ENCODE peak calls at places on chromosomes 11 and 22, in nine cellular contexts. One of them, this sample, is unnamed.

GRCh38 chr11:61589961-61590360 is 9.1 kb upstream of the SYT7 start:
- DNase-seq in GM19239: no peak
- DNase-seq in K562: no peak
- DNase-seq in cardiac fibroblast: no peak
- DNase-seq in effector memory CD8-positive, alpha-beta T cell: no peak
- DNase-seq in fibroblast of pulmonary artery: no peak
- DNase-seq in NCI-H2029: no peak
- DNase-seq in neural progenitor cell: no peak
- DNase-seq in kidney glomerular epithelial cell: no peak
- DNase-seq in this sample: no peak

GRCh38 chr11:118000850-118001228 is 14.6 kb downstream of the IL10RA start:
- DNase-seq in GM19239: no peak
- DNase-seq in K562: no peak
- DNase-seq in cardiac fibroblast: no peak
- DNase-seq in effector memory CD8-positive, alpha-beta T cell: no peak
- DNase-seq in fibroblast of pulmonary artery: no peak
- DNase-seq in NCI-H2029: no peak
- DNase-seq in neural progenitor cell: no peak
- DNase-seq in kidney glomerular epithelial cell: no peak
- DNase-seq in this sample: no peak

GRCh38 chr11:92667446-92668165 is 301.8 kb upstream of the MTNR1B start:
- DNase-seq in GM19239: no peak
- DNase-seq in K562: no peak
- DNase-seq in cardiac fibroblast: no peak
- DNase-seq in effector memory CD8-positive, alpha-beta T cell: no peak
- DNase-seq in fibroblast of pulmonary artery: no peak
- DNase-seq in NCI-H2029: peak
- DNase-seq in neural progenitor cell: peak
- DNase-seq in kidney glomerular epithelial cell: no peak
- DNase-seq in this sample: no peak

GRCh38 chr22:26568207-26568706 is 21.7 kb downstream of the TPST2 start:
- DNase-seq in GM19239: no peak
- DNase-seq in K562: no peak
- DNase-seq in cardiac fibroblast: no peak
- DNase-seq in effector memory CD8-positive, alpha-beta T cell: no peak
- DNase-seq in fibroblast of pulmonary artery: no peak
- DNase-seq in NCI-H2029: no peak
- DNase-seq in neural progenitor cell: peak
- DNase-seq in kidney glomerular epithelial cell: no peak
- DNase-seq in this sample: peak

GRCh38 chr11:32448232-32448631 is 12.9 kb upstream of the WT1 start:
- DNase-seq in GM19239: no peak
- DNase-seq in K562: peak
- DNase-seq in cardiac fibroblast: peak
- DNase-seq in effector memory CD8-positive, alpha-beta T cell: no peak
- DNase-seq in fibroblast of pulmonary artery: peak
- DNase-seq in NCI-H2029: no peak
- DNase-seq in neural progenitor cell: peak
- DNase-seq in kidney glomerular epithelial cell: peak
- DNase-seq in this sample: no peak

GRCh38 chr11:104390696-104391095 is 226.7 kb upstream of the PDGFD start:
- DNase-seq in GM19239: no peak
- DNase-seq in K562: no peak
- DNase-seq in cardiac fibroblast: no peak
- DNase-seq in effector memory CD8-positive, alpha-beta T cell: no peak
- DNase-seq in fibroblast of pulmonary artery: peak
- DNase-seq in NCI-H2029: no peak
- DNase-seq in neural progenitor cell: peak
- DNase-seq in kidney glomerular epithelial cell: peak
- DNase-seq in this sample: no peak

GRCh38 chr11:111586305-111586915 is 15.8 kb upstream of the SIK2 start:
- DNase-seq in GM19239: no peak
- DNase-seq in K562: peak
- DNase-seq in cardiac fibroblast: peak
- DNase-seq in effector memory CD8-positive, alpha-beta T cell: peak
- DNase-seq in fibroblast of pulmonary artery: peak
- DNase-seq in NCI-H2029: peak
- DNase-seq in neural progenitor cell: peak
- DNase-seq in kidney glomerular epithelial cell: peak
- DNase-seq in this sample: peak

GRCh38 chr11:78564037-78564888 is 10.4 kb downstream of the NARS2 start:
- DNase-seq in GM19239: no peak
- DNase-seq in K562: peak
- DNase-seq in cardiac fibroblast: peak
- DNase-seq in effector memory CD8-positive, alpha-beta T cell: peak
- DNase-seq in fibroblast of pulmonary artery: peak
- DNase-seq in NCI-H2029: peak
- DNase-seq in neural progenitor cell: peak
- DNase-seq in kidney glomerular epithelial cell: peak
- DNase-seq in this sample: peak

GRCh38 chr11:122779047-122779629 is 59.2 kb upstream of the CRTAM start:
- DNase-seq in GM19239: no peak
- DNase-seq in K562: no peak
- DNase-seq in cardiac fibroblast: peak
- DNase-seq in effector memory CD8-positive, alpha-beta T cell: no peak
- DNase-seq in fibroblast of pulmonary artery: no peak
- DNase-seq in NCI-H2029: no peak
- DNase-seq in neural progenitor cell: no peak
- DNase-seq in kidney glomerular epithelial cell: no peak
- DNase-seq in this sample: peak

GRCh38 chr22:50114221-50114981 is 24.6 kb downstream of the MOV10L1 start:
- DNase-seq in GM19239: no peak
- DNase-seq in K562: no peak
- DNase-seq in cardiac fibroblast: peak
- DNase-seq in effector memory CD8-positive, alpha-beta T cell: no peak
- DNase-seq in fibroblast of pulmonary artery: peak
- DNase-seq in NCI-H2029: no peak
- DNase-seq in neural progenitor cell: peak
- DNase-seq in kidney glomerular epithelial cell: no peak
- DNase-seq in this sample: peak

GRCh38 chr22:49600452-49600847 is 227.2 kb downstream of the BRD1 start:
- DNase-seq in GM19239: no peak
- DNase-seq in K562: no peak
- DNase-seq in cardiac fibroblast: no peak
- DNase-seq in effector memory CD8-positive, alpha-beta T cell: no peak
- DNase-seq in fibroblast of pulmonary artery: no peak
- DNase-seq in NCI-H2029: no peak
- DNase-seq in neural progenitor cell: no peak
- DNase-seq in kidney glomerular epithelial cell: no peak
- DNase-seq in this sample: no peak

GRCh38 chr11:17594686-17595192 is 47.7 kb downstream of the OTOG start:
- DNase-seq in GM19239: no peak
- DNase-seq in K562: no peak
- DNase-seq in cardiac fibroblast: no peak
- DNase-seq in effector memory CD8-positive, alpha-beta T cell: no peak
- DNase-seq in fibroblast of pulmonary artery: no peak
- DNase-seq in NCI-H2029: no peak
- DNase-seq in neural progenitor cell: no peak
- DNase-seq in kidney glomerular epithelial cell: no peak
- DNase-seq in this sample: no peak

GRCh38 chr22:42635531-42635930 is 4.9 kb downstream of the ATP5MGL start:
- DNase-seq in GM19239: no peak
- DNase-seq in K562: no peak
- DNase-seq in cardiac fibroblast: peak
- DNase-seq in effector memory CD8-positive, alpha-beta T cell: no peak
- DNase-seq in fibroblast of pulmonary artery: peak
- DNase-seq in NCI-H2029: no peak
- DNase-seq in neural progenitor cell: no peak
- DNase-seq in kidney glomerular epithelial cell: peak
- DNase-seq in this sample: peak

GRCh38 chr11:77371646-77372045 is 70.2 kb upstream of the GDPD4 start:
- DNase-seq in GM19239: no peak
- DNase-seq in K562: no peak
- DNase-seq in cardiac fibroblast: no peak
- DNase-seq in effector memory CD8-positive, alpha-beta T cell: no peak
- DNase-seq in fibroblast of pulmonary artery: no peak
- DNase-seq in NCI-H2029: no peak
- DNase-seq in neural progenitor cell: no peak
- DNase-seq in kidney glomerular epithelial cell: no peak
- DNase-seq in this sample: no peak

GRCh38 chr11:134413334-134414035 is 1.4 kb upstream of the B3GAT1 start:
- DNase-seq in GM19239: no peak
- DNase-seq in K562: no peak
- DNase-seq in cardiac fibroblast: no peak
- DNase-seq in effector memory CD8-positive, alpha-beta T cell: no peak
- DNase-seq in fibroblast of pulmonary artery: no peak
- DNase-seq in NCI-H2029: no peak
- DNase-seq in neural progenitor cell: peak
- DNase-seq in kidney glomerular epithelial cell: no peak
- DNase-seq in this sample: no peak

GRCh38 chr11:80424012-80424695 is 983.3 kb upstream of the TENM4 start:
- DNase-seq in GM19239: no peak
- DNase-seq in K562: no peak
- DNase-seq in cardiac fibroblast: no peak
- DNase-seq in effector memory CD8-positive, alpha-beta T cell: no peak
- DNase-seq in fibroblast of pulmonary artery: no peak
- DNase-seq in NCI-H2029: no peak
- DNase-seq in neural progenitor cell: no peak
- DNase-seq in kidney glomerular epithelial cell: no peak
- DNase-seq in this sample: no peak

GRCh38 chr11:1099519-1100355 is 25.1 kb downstream of the MUC2 start:
- DNase-seq in GM19239: no peak
- DNase-seq in K562: no peak
- DNase-seq in cardiac fibroblast: no peak
- DNase-seq in effector memory CD8-positive, alpha-beta T cell: no peak
- DNase-seq in fibroblast of pulmonary artery: no peak
- DNase-seq in NCI-H2029: no peak
- DNase-seq in neural progenitor cell: no peak
- DNase-seq in kidney glomerular epithelial cell: no peak
- DNase-seq in this sample: no peak

GRCh38 chr11:13222285-13222684 is 55.3 kb upstream of the BMAL1 start:
- DNase-seq in GM19239: no peak
- DNase-seq in K562: no peak
- DNase-seq in cardiac fibroblast: no peak
- DNase-seq in effector memory CD8-positive, alpha-beta T cell: no peak
- DNase-seq in fibroblast of pulmonary artery: no peak
- DNase-seq in NCI-H2029: no peak
- DNase-seq in neural progenitor cell: peak
- DNase-seq in kidney glomerular epithelial cell: peak
- DNase-seq in this sample: no peak

GRCh38 chr22:39994046-39994565 is 648 bp upstream of the FAM83F start:
- DNase-seq in GM19239: no peak
- DNase-seq in K562: peak
- DNase-seq in cardiac fibroblast: no peak
- DNase-seq in effector memory CD8-positive, alpha-beta T cell: no peak
- DNase-seq in fibroblast of pulmonary artery: no peak
- DNase-seq in NCI-H2029: no peak
- DNase-seq in neural progenitor cell: no peak
- DNase-seq in kidney glomerular epithelial cell: no peak
- DNase-seq in this sample: no peak

GRCh38 chr11:95229199-95230053 is 1.6 kb downstream of the SESN3 start:
- DNase-seq in GM19239: no peak
- DNase-seq in K562: no peak
- DNase-seq in cardiac fibroblast: peak
- DNase-seq in effector memory CD8-positive, alpha-beta T cell: no peak
- DNase-seq in fibroblast of pulmonary artery: peak
- DNase-seq in NCI-H2029: no peak
- DNase-seq in neural progenitor cell: no peak
- DNase-seq in kidney glomerular epithelial cell: peak
- DNase-seq in this sample: peak

GRCh38 chr11:69889400-69890372 is 70.5 kb upstream of the FGF3 start:
- DNase-seq in GM19239: no peak
- DNase-seq in K562: no peak
- DNase-seq in cardiac fibroblast: no peak
- DNase-seq in effector memory CD8-positive, alpha-beta T cell: no peak
- DNase-seq in fibroblast of pulmonary artery: no peak
- DNase-seq in NCI-H2029: no peak
- DNase-seq in neural progenitor cell: peak
- DNase-seq in kidney glomerular epithelial cell: no peak
- DNase-seq in this sample: no peak

GRCh38 chr11:64694821-64695365 is 28.1 kb downstream of the NRXN2 start:
- DNase-seq in GM19239: peak
- DNase-seq in K562: no peak
- DNase-seq in cardiac fibroblast: no peak
- DNase-seq in effector memory CD8-positive, alpha-beta T cell: no peak
- DNase-seq in fibroblast of pulmonary artery: no peak
- DNase-seq in NCI-H2029: peak
- DNase-seq in neural progenitor cell: peak
- DNase-seq in kidney glomerular epithelial cell: peak
- DNase-seq in this sample: no peak

GRCh38 chr11:111918390-111919256 is at the start of gene C11orf52:
- DNase-seq in GM19239: no peak
- DNase-seq in K562: peak
- DNase-seq in cardiac fibroblast: peak
- DNase-seq in effector memory CD8-positive, alpha-beta T cell: no peak
- DNase-seq in fibroblast of pulmonary artery: peak
- DNase-seq in NCI-H2029: peak
- DNase-seq in neural progenitor cell: peak
- DNase-seq in kidney glomerular epithelial cell: peak
- DNase-seq in this sample: peak

GRCh38 chr22:21568207-21569075 is 927 bp downstream of the UBE2L3 start:
- DNase-seq in GM19239: no peak
- DNase-seq in K562: peak
- DNase-seq in cardiac fibroblast: peak
- DNase-seq in effector memory CD8-positive, alpha-beta T cell: peak
- DNase-seq in fibroblast of pulmonary artery: peak
- DNase-seq in NCI-H2029: no peak
- DNase-seq in neural progenitor cell: peak
- DNase-seq in kidney glomerular epithelial cell: peak
- DNase-seq in this sample: peak